ENCODE peak calls at places on chromosomes 6 and 20, in ten cellular contexts. One of them, this sample, is unnamed.
A peak's percentile ranks its signal among the peaks of the same experiment; 100 is the strongest.

GRCh38 chr6:112802154-112802553 is 455.0 kb downstream of the RFPL4B start:
- DNase-seq in body of pancreas: no peak
- DNase-seq in trophoblast cell: no peak
- DNase-seq in uterus: no peak
- DNase-seq in adrenal gland: no peak
- DNase-seq in left lung: no peak
- DNase-seq in CD4-positive, CD25-positive, alpha-beta regulatory T cell: no peak
- DNase-seq in ovary: no peak
- DNase-seq in lower lobe of right lung: no peak
- DNase-seq in CD8-positive, alpha-beta memory T cell: no peak
- DNase-seq in this sample: no peak

GRCh38 chr20:24651973-24652340 is 182.5 kb downstream of the SYNDIG1 start:
- DNase-seq in body of pancreas: no peak
- DNase-seq in uterus: no peak
- DNase-seq in CD8-positive, alpha-beta memory T cell: no peak
- DNase-seq in adrenal gland: no peak
- DNase-seq in ovary: no peak
- DNase-seq in lower lobe of right lung: no peak
- DNase-seq in CD4-positive, CD25-positive, alpha-beta regulatory T cell: no peak
- DNase-seq in left lung: no peak
- DNase-seq in trophoblast cell: no peak
- DNase-seq in this sample: no peak

GRCh38 chr20:45097485-45098095 is 3.3 kb downstream of the KCNS1 start:
- DNase-seq in uterus: no peak
- DNase-seq in body of pancreas: peak; percentile 28
- DNase-seq in ovary: no peak
- DNase-seq in lower lobe of right lung: peak; percentile 72
- DNase-seq in CD4-positive, CD25-positive, alpha-beta regulatory T cell: peak; percentile 36
- DNase-seq in trophoblast cell: peak; percentile 58
- DNase-seq in left lung: peak; percentile 85
- DNase-seq in adrenal gland: peak; percentile 22
- DNase-seq in CD8-positive, alpha-beta memory T cell: peak; percentile 29
- DNase-seq in this sample: peak; percentile 53

GRCh38 chr6:137969874-137970273 is 102.8 kb downstream of the TNFAIP3 start:
- DNase-seq in body of pancreas: no peak
- DNase-seq in adrenal gland: no peak
- DNase-seq in trophoblast cell: no peak
- DNase-seq in ovary: no peak
- DNase-seq in CD8-positive, alpha-beta memory T cell: no peak
- DNase-seq in uterus: no peak
- DNase-seq in lower lobe of right lung: no peak
- DNase-seq in CD4-positive, CD25-positive, alpha-beta regulatory T cell: no peak
- DNase-seq in left lung: no peak
- DNase-seq in this sample: no peak

GRCh38 chr6:56837322-56837894 is 117.5 kb upstream of the BEND6 start:
- DNase-seq in lower lobe of right lung: no peak
- DNase-seq in CD8-positive, alpha-beta memory T cell: no peak
- DNase-seq in uterus: no peak
- DNase-seq in body of pancreas: no peak
- DNase-seq in adrenal gland: no peak
- DNase-seq in CD4-positive, CD25-positive, alpha-beta regulatory T cell: no peak
- DNase-seq in left lung: no peak
- DNase-seq in ovary: no peak
- DNase-seq in trophoblast cell: peak; percentile 47
- DNase-seq in this sample: no peak

GRCh38 chr20:9458075-9458818 is 56.1 kb upstream of the LAMP5 start:
- DNase-seq in CD4-positive, CD25-positive, alpha-beta regulatory T cell: no peak
- DNase-seq in lower lobe of right lung: no peak
- DNase-seq in uterus: no peak
- DNase-seq in trophoblast cell: peak; percentile 17
- DNase-seq in ovary: no peak
- DNase-seq in body of pancreas: no peak
- DNase-seq in adrenal gland: peak; percentile 30
- DNase-seq in left lung: no peak
- DNase-seq in CD8-positive, alpha-beta memory T cell: no peak
- DNase-seq in this sample: no peak

GRCh38 chr6:159126590-159126989 is 42.6 kb upstream of the FNDC1 start:
- DNase-seq in lower lobe of right lung: no peak
- DNase-seq in CD4-positive, CD25-positive, alpha-beta regulatory T cell: no peak
- DNase-seq in left lung: no peak
- DNase-seq in uterus: no peak
- DNase-seq in CD8-positive, alpha-beta memory T cell: no peak
- DNase-seq in adrenal gland: peak; percentile 97
- DNase-seq in ovary: no peak
- DNase-seq in body of pancreas: no peak
- DNase-seq in trophoblast cell: no peak
- DNase-seq in this sample: no peak

GRCh38 chr6:118485601-118486550 is 62.2 kb upstream of the PLN start:
- DNase-seq in lower lobe of right lung: no peak
- DNase-seq in ovary: no peak
- DNase-seq in left lung: no peak
- DNase-seq in body of pancreas: no peak
- DNase-seq in adrenal gland: no peak
- DNase-seq in CD8-positive, alpha-beta memory T cell: no peak
- DNase-seq in trophoblast cell: no peak
- DNase-seq in CD4-positive, CD25-positive, alpha-beta regulatory T cell: no peak
- DNase-seq in uterus: no peak
- DNase-seq in this sample: no peak

GRCh38 chr6:92047886-92048285 is 1371.5 kb downstream of the EPHA7 start:
- DNase-seq in ovary: no peak
- DNase-seq in uterus: no peak
- DNase-seq in CD8-positive, alpha-beta memory T cell: no peak
- DNase-seq in trophoblast cell: no peak
- DNase-seq in body of pancreas: no peak
- DNase-seq in left lung: no peak
- DNase-seq in CD4-positive, CD25-positive, alpha-beta regulatory T cell: no peak
- DNase-seq in lower lobe of right lung: no peak
- DNase-seq in adrenal gland: no peak
- DNase-seq in this sample: no peak

GRCh38 chr6:97841763-97842162 is 558.7 kb upstream of the MMS22L start:
- DNase-seq in lower lobe of right lung: no peak
- DNase-seq in adrenal gland: no peak
- DNase-seq in uterus: no peak
- DNase-seq in ovary: no peak
- DNase-seq in CD8-positive, alpha-beta memory T cell: no peak
- DNase-seq in trophoblast cell: no peak
- DNase-seq in CD4-positive, CD25-positive, alpha-beta regulatory T cell: no peak
- DNase-seq in body of pancreas: no peak
- DNase-seq in left lung: no peak
- DNase-seq in this sample: no peak

GRCh38 chr6:121826156-121826810 is 390.8 kb downstream of the GJA1 start:
- DNase-seq in trophoblast cell: peak; percentile 80
- DNase-seq in adrenal gland: no peak
- DNase-seq in uterus: no peak
- DNase-seq in left lung: no peak
- DNase-seq in ovary: no peak
- DNase-seq in CD8-positive, alpha-beta memory T cell: no peak
- DNase-seq in body of pancreas: no peak
- DNase-seq in lower lobe of right lung: no peak
- DNase-seq in CD4-positive, CD25-positive, alpha-beta regulatory T cell: no peak
- DNase-seq in this sample: peak; percentile 28

GRCh38 chr6:137873273-137873762 is 6.3 kb downstream of the TNFAIP3 start:
- DNase-seq in CD4-positive, CD25-positive, alpha-beta regulatory T cell: peak; percentile 20
- DNase-seq in lower lobe of right lung: peak; percentile 76
- DNase-seq in uterus: peak; percentile 85
- DNase-seq in ovary: peak; percentile 67
- DNase-seq in adrenal gland: peak; percentile 76
- DNase-seq in trophoblast cell: peak; percentile 94
- DNase-seq in body of pancreas: peak; percentile 69
- DNase-seq in left lung: no peak
- DNase-seq in CD8-positive, alpha-beta memory T cell: peak; percentile 64
- DNase-seq in this sample: peak; percentile 95

GRCh38 chr6:75947935-75948334 is 124.5 kb downstream of the IMPG1 start:
- DNase-seq in adrenal gland: no peak
- DNase-seq in body of pancreas: no peak
- DNase-seq in CD4-positive, CD25-positive, alpha-beta regulatory T cell: no peak
- DNase-seq in CD8-positive, alpha-beta memory T cell: no peak
- DNase-seq in lower lobe of right lung: no peak
- DNase-seq in left lung: no peak
- DNase-seq in uterus: no peak
- DNase-seq in ovary: no peak
- DNase-seq in trophoblast cell: peak; percentile 28
- DNase-seq in this sample: no peak

GRCh38 chr6:169723200-169723909 is 945 bp downstream of the PHF10 start:
- DNase-seq in trophoblast cell: peak; percentile 78
- DNase-seq in CD8-positive, alpha-beta memory T cell: peak; percentile 75
- DNase-seq in body of pancreas: peak; percentile 80
- DNase-seq in adrenal gland: peak; percentile 91
- DNase-seq in ovary: peak; percentile 74
- DNase-seq in lower lobe of right lung: peak; percentile 85
- DNase-seq in CD4-positive, CD25-positive, alpha-beta regulatory T cell: peak; percentile 80
- DNase-seq in uterus: peak; percentile 73
- DNase-seq in left lung: peak; percentile 91
- DNase-seq in this sample: peak; percentile 56

GRCh38 chr6:40937491-40937890 is 101.5 kb downstream of the UNC5CL start:
- DNase-seq in adrenal gland: no peak
- DNase-seq in CD8-positive, alpha-beta memory T cell: no peak
- DNase-seq in uterus: no peak
- DNase-seq in body of pancreas: no peak
- DNase-seq in left lung: no peak
- DNase-seq in lower lobe of right lung: no peak
- DNase-seq in CD4-positive, CD25-positive, alpha-beta regulatory T cell: no peak
- DNase-seq in ovary: no peak
- DNase-seq in trophoblast cell: no peak
- DNase-seq in this sample: no peak

GRCh38 chr20:54622338-54623280 is 147.2 kb downstream of the DOK5 start:
- DNase-seq in CD4-positive, CD25-positive, alpha-beta regulatory T cell: no peak
- DNase-seq in body of pancreas: no peak
- DNase-seq in lower lobe of right lung: no peak
- DNase-seq in uterus: no peak
- DNase-seq in ovary: no peak
- DNase-seq in CD8-positive, alpha-beta memory T cell: no peak
- DNase-seq in left lung: no peak
- DNase-seq in adrenal gland: no peak
- DNase-seq in trophoblast cell: no peak
- DNase-seq in this sample: no peak

DNA sequence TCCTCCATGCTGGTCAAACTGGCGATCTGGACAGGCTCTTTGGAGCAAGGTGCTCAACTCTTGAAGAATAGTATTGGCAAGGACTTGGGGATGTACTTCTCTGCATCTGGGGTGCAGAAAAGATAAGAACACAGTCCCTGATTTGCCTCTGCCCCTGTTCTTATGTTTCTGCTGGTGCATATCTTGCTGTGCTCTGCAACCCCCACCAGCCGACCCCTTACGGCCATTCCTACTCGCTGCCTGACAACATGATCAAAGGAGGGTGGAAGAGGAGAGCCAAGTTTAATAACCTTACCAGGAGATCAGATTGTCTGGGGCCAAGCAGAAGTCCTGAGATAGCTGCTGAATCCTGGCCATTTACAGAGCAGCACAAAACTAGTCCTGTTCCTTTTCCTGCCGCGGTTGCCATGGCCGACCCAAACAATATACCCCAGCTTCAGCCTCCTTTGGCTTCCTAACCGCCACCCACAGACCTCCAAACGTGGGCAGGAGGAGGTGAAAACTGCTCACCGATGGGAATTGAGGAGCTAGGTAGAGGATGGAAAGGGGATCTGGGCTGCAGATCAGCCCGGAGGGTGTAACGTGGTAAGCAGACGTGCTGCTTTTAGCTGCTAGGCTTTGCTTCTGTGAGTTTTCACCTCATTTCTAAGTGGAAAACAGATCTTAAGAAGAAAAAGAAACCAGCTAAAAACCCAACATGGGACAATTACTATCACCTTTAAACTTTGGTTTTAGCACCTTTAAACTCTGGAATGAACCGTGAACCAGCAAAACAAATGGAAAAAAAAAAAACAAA is 60.9 kb downstream of the ATXN1 start:
- DNase-seq in CD8-positive, alpha-beta memory T cell: peak; percentile 65
- DNase-seq in ovary: no peak
- DNase-seq in uterus: no peak
- DNase-seq in adrenal gland: no peak
- DNase-seq in CD4-positive, CD25-positive, alpha-beta regulatory T cell: peak; percentile 28
- DNase-seq in lower lobe of right lung: no peak
- DNase-seq in body of pancreas: no peak
- DNase-seq in left lung: no peak
- DNase-seq in trophoblast cell: no peak
- DNase-seq in this sample: no peak
- H3K4me1 ChIP-seq in CD8-positive, alpha-beta memory T cell: peaks cover 35% of the 10 kb centered on the region
- H3K4me1 ChIP-seq in ovary: peaks cover 5% of the 10 kb centered on the region
- H3K4me1 ChIP-seq in uterus: no peaks in the 10 kb centered on the region
- H3K4me1 ChIP-seq in adrenal gland: peaks cover 7% of the 10 kb centered on the region
- H3K4me1 ChIP-seq in CD4-positive, CD25-positive, alpha-beta regulatory T cell: peaks cover 59% of the 10 kb centered on the region
- H3K4me1 ChIP-seq in lower lobe of right lung: peaks cover 55% of the 10 kb centered on the region
- H3K4me1 ChIP-seq in body of pancreas: peaks cover 14% of the 10 kb centered on the region
- H3K4me1 ChIP-seq in left lung: peaks cover 4% of the 10 kb centered on the region
- H3K4me1 ChIP-seq in trophoblast cell: peaks cover 8% of the 10 kb centered on the region
- H3K4me1 ChIP-seq in this sample: no peaks in the 10 kb centered on the region

GRCh38 chr6:18451756-18452155 is 64.6 kb downstream of the RNF144B start:
- DNase-seq in left lung: no peak
- DNase-seq in CD4-positive, CD25-positive, alpha-beta regulatory T cell: no peak
- DNase-seq in ovary: no peak
- DNase-seq in adrenal gland: no peak
- DNase-seq in CD8-positive, alpha-beta memory T cell: no peak
- DNase-seq in trophoblast cell: no peak
- DNase-seq in uterus: no peak
- DNase-seq in body of pancreas: no peak
- DNase-seq in lower lobe of right lung: no peak
- DNase-seq in this sample: no peak
- H3K27ac ChIP-seq in left lung: no peak overlapping the region
- H3K27ac ChIP-seq in CD4-positive, CD25-positive, alpha-beta regulatory T cell: no peak overlapping the region
- H3K27ac ChIP-seq in ovary: no peak overlapping the region
- H3K27ac ChIP-seq in adrenal gland: no peak overlapping the region
- H3K27ac ChIP-seq in CD8-positive, alpha-beta memory T cell: no peak overlapping the region
- H3K27ac ChIP-seq in trophoblast cell: no peak overlapping the region
- H3K27ac ChIP-seq in uterus: no peak overlapping the region
- H3K27ac ChIP-seq in body of pancreas: no peak overlapping the region
- H3K27ac ChIP-seq in lower lobe of right lung: no peak overlapping the region
- H3K27ac ChIP-seq in this sample: no peak overlapping the region

GRCh38 chr6:17457405-17457804 is 64.0 kb downstream of the CAP2 start:
- DNase-seq in trophoblast cell: no peak
- DNase-seq in ovary: no peak
- DNase-seq in body of pancreas: no peak
- DNase-seq in CD4-positive, CD25-positive, alpha-beta regulatory T cell: no peak
- DNase-seq in adrenal gland: no peak
- DNase-seq in left lung: no peak
- DNase-seq in uterus: no peak
- DNase-seq in lower lobe of right lung: no peak
- DNase-seq in CD8-positive, alpha-beta memory T cell: no peak
- DNase-seq in this sample: no peak
- H3K9me3 ChIP-seq in trophoblast cell: no peaks in the 10 kb centered on the region
- H3K9me3 ChIP-seq in ovary: no peaks in the 10 kb centered on the region
- H3K9me3 ChIP-seq in body of pancreas: no peaks in the 10 kb centered on the region
- H3K9me3 ChIP-seq in CD4-positive, CD25-positive, alpha-beta regulatory T cell: no peaks in the 10 kb centered on the region
- H3K9me3 ChIP-seq in adrenal gland: no peaks in the 10 kb centered on the region
- H3K9me3 ChIP-seq in left lung: no peaks in the 10 kb centered on the region
- H3K9me3 ChIP-seq in uterus: no peaks in the 10 kb centered on the region
- H3K9me3 ChIP-seq in lower lobe of right lung: no peaks in the 10 kb centered on the region
- H3K9me3 ChIP-seq in CD8-positive, alpha-beta memory T cell: no peaks in the 10 kb centered on the region
- H3K9me3 ChIP-seq in this sample: no peaks in the 10 kb centered on the region

DNA sequence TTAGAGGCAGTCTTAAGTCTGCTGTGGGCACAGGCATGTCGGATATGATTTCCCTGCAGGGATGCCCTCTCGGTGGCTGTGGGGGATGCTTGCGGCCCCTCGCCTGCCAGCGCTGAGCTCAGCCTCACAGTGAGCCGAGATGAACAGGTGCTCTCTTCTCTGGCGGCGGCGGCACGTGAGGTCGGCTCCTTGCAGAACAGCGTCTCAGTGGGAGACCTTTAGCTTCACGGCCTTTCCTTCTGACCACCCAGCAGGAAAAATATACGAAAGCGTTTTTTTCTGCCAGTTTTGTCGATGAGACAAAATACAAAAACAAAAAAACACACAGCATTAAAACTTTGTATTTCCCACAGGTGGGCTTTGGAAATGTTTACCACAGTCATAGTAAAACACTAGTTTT is 23.6 kb downstream of the FOXA2 start:
- DNase-seq in CD4-positive, CD25-positive, alpha-beta regulatory T cell: no peak
- DNase-seq in body of pancreas: no peak
- DNase-seq in lower lobe of right lung: no peak
- DNase-seq in uterus: no peak
- DNase-seq in CD8-positive, alpha-beta memory T cell: no peak
- DNase-seq in trophoblast cell: no peak
- DNase-seq in adrenal gland: no peak
- DNase-seq in left lung: no peak
- DNase-seq in ovary: no peak
- DNase-seq in this sample: no peak
- H3K4me1 ChIP-seq in CD4-positive, CD25-positive, alpha-beta regulatory T cell: no peaks in the 10 kb centered on the region
- H3K4me1 ChIP-seq in body of pancreas: peaks cover 30% of the 10 kb centered on the region
- H3K4me1 ChIP-seq in lower lobe of right lung: no peaks in the 10 kb centered on the region
- H3K4me1 ChIP-seq in uterus: no peaks in the 10 kb centered on the region
- H3K4me1 ChIP-seq in CD8-positive, alpha-beta memory T cell: no peaks in the 10 kb centered on the region
- H3K4me1 ChIP-seq in trophoblast cell: no peaks in the 10 kb centered on the region
- H3K4me1 ChIP-seq in adrenal gland: no peaks in the 10 kb centered on the region
- H3K4me1 ChIP-seq in left lung: no peaks in the 10 kb centered on the region
- H3K4me1 ChIP-seq in ovary: no peaks in the 10 kb centered on the region
- H3K4me1 ChIP-seq in this sample: no peaks in the 10 kb centered on the region